ENCODE peak calls at places on chromosomes 16 and 17, in eight cellular contexts. One of them, this sample, is unnamed.

GRCh38 chr17:75500419-75501216 is 14.7 kb downstream of the CASKIN2 start:
- DNase-seq in mucosa of descending colon: no peak
- DNase-seq in GM23338: no peak
- DNase-seq in DND-41: no peak
- DNase-seq in esophagus squamous epithelium: no peak
- DNase-seq in LNCaP clone FGC: no peak
- DNase-seq in adrenal gland: no peak
- DNase-seq in IMR-90: no peak
- DNase-seq in this sample: no peak

GRCh38 chr16:23524001-23524400 is 13.7 kb upstream of the GGA2 start:
- DNase-seq in DND-41: no peak
- DNase-seq in LNCaP clone FGC: no peak
- DNase-seq in esophagus squamous epithelium: no peak
- DNase-seq in mucosa of descending colon: no peak
- DNase-seq in IMR-90: no peak
- DNase-seq in adrenal gland: no peak
- DNase-seq in GM23338: no peak
- DNase-seq in this sample: no peak

GRCh38 chr16:57577214-57577613 is 34.8 kb downstream of the ADGRG5 start:
- DNase-seq in GM23338: no peak
- DNase-seq in esophagus squamous epithelium: no peak
- DNase-seq in DND-41: no peak
- DNase-seq in mucosa of descending colon: no peak
- DNase-seq in LNCaP clone FGC: no peak
- DNase-seq in IMR-90: no peak
- DNase-seq in adrenal gland: no peak
- DNase-seq in this sample: no peak

GRCh38 chr16:8572063-8572918 is 18.0 kb downstream of the TMEM114 start:
- DNase-seq in LNCaP clone FGC: no peak
- DNase-seq in IMR-90: no peak
- DNase-seq in esophagus squamous epithelium: no peak
- DNase-seq in mucosa of descending colon: no peak
- DNase-seq in GM23338: no peak
- DNase-seq in DND-41: no peak
- DNase-seq in adrenal gland: no peak
- DNase-seq in this sample: no peak

GRCh38 chr17:15512310-15512709 is 44.9 kb upstream of the CDRT4 start:
- DNase-seq in esophagus squamous epithelium: no peak
- DNase-seq in LNCaP clone FGC: no peak
- DNase-seq in mucosa of descending colon: no peak
- DNase-seq in adrenal gland: no peak
- DNase-seq in DND-41: no peak
- DNase-seq in GM23338: no peak
- DNase-seq in IMR-90: no peak
- DNase-seq in this sample: no peak

GRCh38 chr17:39754958-39755549 is 17.3 kb downstream of the GRB7 start:
- DNase-seq in esophagus squamous epithelium: no peak
- DNase-seq in DND-41: peak
- DNase-seq in mucosa of descending colon: no peak
- DNase-seq in adrenal gland: no peak
- DNase-seq in GM23338: peak
- DNase-seq in IMR-90: no peak
- DNase-seq in LNCaP clone FGC: no peak
- DNase-seq in this sample: no peak

GRCh38 chr17:18859256-18859655 is 1.3 kb downstream of the PRPSAP2 start:
- DNase-seq in DND-41: no peak
- DNase-seq in IMR-90: peak
- DNase-seq in mucosa of descending colon: no peak
- DNase-seq in LNCaP clone FGC: no peak
- DNase-seq in adrenal gland: no peak
- DNase-seq in esophagus squamous epithelium: no peak
- DNase-seq in GM23338: no peak
- DNase-seq in this sample: peak

GRCh38 chr16:8391219-8391757 is 199.0 kb downstream of the TMEM114 start:
- DNase-seq in LNCaP clone FGC: no peak
- DNase-seq in GM23338: no peak
- DNase-seq in esophagus squamous epithelium: no peak
- DNase-seq in adrenal gland: no peak
- DNase-seq in DND-41: no peak
- DNase-seq in mucosa of descending colon: no peak
- DNase-seq in IMR-90: no peak
- DNase-seq in this sample: no peak

GRCh38 chr17:7261377-7262191 is 694 bp downstream of the CLDN7 start:
- DNase-seq in adrenal gland: no peak
- DNase-seq in IMR-90: no peak
- DNase-seq in esophagus squamous epithelium: no peak
- DNase-seq in DND-41: no peak
- DNase-seq in mucosa of descending colon: peak
- DNase-seq in LNCaP clone FGC: no peak
- DNase-seq in GM23338: peak
- DNase-seq in this sample: no peak

GRCh38 chr17:82020874-82021727 is 1.6 kb downstream of the CENPX start:
- DNase-seq in IMR-90: peak
- DNase-seq in DND-41: peak
- DNase-seq in esophagus squamous epithelium: no peak
- DNase-seq in GM23338: peak
- DNase-seq in adrenal gland: peak
- DNase-seq in mucosa of descending colon: peak
- DNase-seq in LNCaP clone FGC: peak
- DNase-seq in this sample: peak

GRCh38 chr17:10118788-10119130 is 79.6 kb downstream of the GAS7 start:
- DNase-seq in DND-41: peak
- DNase-seq in GM23338: no peak
- DNase-seq in adrenal gland: no peak
- DNase-seq in IMR-90: no peak
- DNase-seq in LNCaP clone FGC: no peak
- DNase-seq in esophagus squamous epithelium: no peak
- DNase-seq in mucosa of descending colon: no peak
- DNase-seq in this sample: no peak

GRCh38 chr17:37672545-37673078 is 29.4 kb upstream of the DDX52 start:
- DNase-seq in GM23338: no peak
- DNase-seq in IMR-90: peak
- DNase-seq in esophagus squamous epithelium: no peak
- DNase-seq in adrenal gland: no peak
- DNase-seq in mucosa of descending colon: no peak
- DNase-seq in LNCaP clone FGC: no peak
- DNase-seq in DND-41: no peak
- DNase-seq in this sample: peak

DNA sequence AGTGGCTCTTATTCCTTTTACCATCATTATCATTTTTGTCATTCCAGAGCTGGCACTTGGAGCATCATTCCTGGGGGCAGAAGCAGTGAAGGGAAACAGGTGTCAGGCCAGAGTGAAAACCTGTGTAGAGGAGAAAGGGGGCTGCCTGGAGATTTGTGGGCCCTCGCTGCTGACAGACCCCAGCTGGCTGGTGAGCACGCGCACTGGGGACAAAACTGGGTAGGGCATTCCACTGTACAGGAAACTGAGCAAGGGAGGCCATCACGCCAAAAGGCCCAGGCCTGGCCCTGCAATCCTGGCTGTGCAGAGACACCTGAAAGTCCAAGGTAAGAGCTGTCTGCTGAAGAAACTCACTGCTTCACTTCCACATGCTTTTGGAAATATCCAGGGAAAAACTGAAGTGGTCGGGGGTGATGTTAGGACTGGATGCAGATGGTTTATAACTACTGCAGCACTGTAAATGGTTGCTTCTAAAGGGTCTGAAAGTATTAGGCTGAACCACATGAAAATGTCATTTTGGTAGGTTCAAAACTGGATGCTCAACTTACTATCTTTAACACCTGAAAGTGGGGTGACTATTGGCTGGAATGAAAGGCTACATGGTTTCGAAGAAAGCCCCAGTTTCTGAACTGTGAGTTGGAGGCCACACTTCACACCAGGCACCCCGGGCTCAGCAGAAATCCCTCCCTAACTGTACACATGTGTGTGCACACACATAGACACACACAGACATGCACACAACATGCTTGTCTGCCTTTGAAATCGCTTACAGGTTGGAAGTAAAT is 225.0 kb downstream of the C16orf78 start:
- DNase-seq in adrenal gland: peak
- DNase-seq in GM23338: no peak
- DNase-seq in LNCaP clone FGC: no peak
- DNase-seq in IMR-90: no peak
- DNase-seq in esophagus squamous epithelium: no peak
- DNase-seq in mucosa of descending colon: no peak
- DNase-seq in DND-41: no peak
- DNase-seq in this sample: no peak
- H3K4me3 ChIP-seq in adrenal gland: no peak
- H3K4me3 ChIP-seq in GM23338: no peak
- H3K4me3 ChIP-seq in LNCaP clone FGC: no peak
- H3K4me3 ChIP-seq in IMR-90: no peak
- H3K4me3 ChIP-seq in esophagus squamous epithelium: no peak
- H3K4me3 ChIP-seq in mucosa of descending colon: no peak
- H3K4me3 ChIP-seq in DND-41: no peak
- H3K4me3 ChIP-seq in this sample: no peak

GRCh38 chr17:33944412-33944811 is 310.7 kb upstream of the CCL2 start:
- DNase-seq in mucosa of descending colon: no peak
- DNase-seq in LNCaP clone FGC: no peak
- DNase-seq in IMR-90: no peak
- DNase-seq in adrenal gland: no peak
- DNase-seq in esophagus squamous epithelium: no peak
- DNase-seq in DND-41: no peak
- DNase-seq in GM23338: no peak
- DNase-seq in this sample: no peak

GRCh38 chr17:33945641-33946546 is 309.2 kb upstream of the CCL2 start:
- DNase-seq in esophagus squamous epithelium: no peak
- DNase-seq in DND-41: no peak
- DNase-seq in adrenal gland: no peak
- DNase-seq in LNCaP clone FGC: no peak
- DNase-seq in GM23338: peak
- DNase-seq in IMR-90: no peak
- DNase-seq in mucosa of descending colon: no peak
- DNase-seq in this sample: no peak

GRCh38 chr17:33947762-33948161 is 307.3 kb upstream of the CCL2 start:
- DNase-seq in esophagus squamous epithelium: no peak
- DNase-seq in adrenal gland: no peak
- DNase-seq in IMR-90: no peak
- DNase-seq in DND-41: no peak
- DNase-seq in mucosa of descending colon: no peak
- DNase-seq in GM23338: no peak
- DNase-seq in LNCaP clone FGC: no peak
- DNase-seq in this sample: no peak

GRCh38 chr17:33942414-33942813 is 312.7 kb upstream of the CCL2 start:
- DNase-seq in IMR-90: no peak
- DNase-seq in adrenal gland: no peak
- DNase-seq in LNCaP clone FGC: no peak
- DNase-seq in DND-41: no peak
- DNase-seq in esophagus squamous epithelium: no peak
- DNase-seq in mucosa of descending colon: no peak
- DNase-seq in GM23338: no peak
- DNase-seq in this sample: no peak

DNA sequence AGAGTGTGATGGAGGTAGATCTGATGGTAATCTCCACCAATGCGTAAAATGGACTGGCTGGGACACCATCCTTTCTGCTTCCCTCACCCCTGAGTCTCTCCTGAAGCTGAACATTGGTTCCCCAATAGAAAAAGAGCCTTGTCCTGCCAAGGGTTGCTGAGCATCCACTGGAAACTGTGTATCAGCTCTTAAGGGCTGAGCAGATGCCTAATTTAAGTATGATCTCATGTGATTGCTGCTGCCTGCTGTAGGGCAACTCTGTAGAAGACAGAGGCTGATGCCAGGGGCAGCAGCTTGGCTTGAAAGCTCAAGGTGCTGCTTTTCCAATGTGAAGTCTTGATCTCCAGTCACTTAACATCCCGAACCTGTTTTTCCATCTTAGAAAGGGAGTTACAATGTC is 310.3 kb upstream of the CCL2 start:
- DNase-seq in GM23338: no peak
- DNase-seq in mucosa of descending colon: no peak
- DNase-seq in DND-41: no peak
- DNase-seq in IMR-90: no peak
- DNase-seq in adrenal gland: no peak
- DNase-seq in LNCaP clone FGC: no peak
- DNase-seq in esophagus squamous epithelium: no peak
- DNase-seq in this sample: no peak
- TF ChIP-seq CTCF in GM23338: no peak
- TF ChIP-seq CTCF in mucosa of descending colon: no peak
- TF ChIP-seq CTCF in DND-41: no peak
- TF ChIP-seq CTCF in IMR-90: no peak
- TF ChIP-seq CTCF in adrenal gland: no peak
- TF ChIP-seq CTCF in LNCaP clone FGC: no peak
- TF ChIP-seq CTCF in esophagus squamous epithelium: no peak
- TF ChIP-seq CTCF in this sample: no peak

DNA sequence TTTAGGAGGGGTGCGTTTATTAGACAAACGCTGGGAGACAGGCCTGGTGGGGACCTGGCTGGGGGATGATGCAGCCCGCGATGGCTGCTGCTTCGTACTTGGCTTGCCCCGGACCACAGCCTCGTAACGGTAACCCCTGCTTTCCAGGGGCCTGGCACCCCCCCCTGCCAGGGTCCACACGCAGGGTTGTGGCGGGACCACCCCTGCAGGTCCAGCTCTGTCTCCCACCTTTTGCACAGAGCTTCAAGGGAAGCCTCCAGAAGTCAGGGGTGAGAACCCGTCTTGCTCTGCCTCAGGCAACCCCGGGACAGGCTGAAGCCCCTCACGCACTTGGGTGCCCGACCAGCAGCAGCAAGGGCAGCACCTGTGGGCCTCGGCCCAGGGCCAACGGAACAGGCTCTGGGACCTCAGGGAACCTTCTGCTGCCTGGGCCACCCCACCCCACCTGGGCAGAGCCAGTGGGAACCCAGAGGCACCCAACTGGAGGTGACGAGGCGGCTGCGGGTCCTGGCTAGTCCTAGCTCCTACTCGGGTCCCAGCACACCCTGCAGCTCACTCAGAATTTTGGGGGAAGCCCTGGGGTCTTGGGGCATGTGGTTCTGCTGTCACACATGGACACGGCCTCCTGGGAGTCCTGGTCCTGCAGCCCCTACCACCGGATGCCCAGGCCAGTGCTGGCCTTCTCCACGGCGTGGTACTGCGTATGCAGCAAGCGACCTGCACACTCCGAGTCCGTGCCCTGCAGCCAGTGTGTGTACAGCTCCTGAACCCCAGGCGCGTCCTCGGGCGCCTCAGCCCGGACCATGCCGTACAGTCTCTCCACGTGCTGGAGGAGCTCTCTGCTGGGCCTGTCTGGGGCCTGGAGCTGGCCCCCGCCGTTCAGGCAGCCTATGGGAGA is 3.1 kb downstream of the HAGHL start:
- DNase-seq in adrenal gland: peak
- DNase-seq in IMR-90: no peak
- DNase-seq in GM23338: no peak
- DNase-seq in DND-41: no peak
- DNase-seq in esophagus squamous epithelium: no peak
- DNase-seq in LNCaP clone FGC: no peak
- DNase-seq in mucosa of descending colon: no peak
- DNase-seq in this sample: no peak
- H3K4me3 ChIP-seq in adrenal gland: no peak
- H3K4me3 ChIP-seq in IMR-90: no peak
- H3K4me3 ChIP-seq in GM23338: no peak
- H3K4me3 ChIP-seq in DND-41: no peak
- H3K4me3 ChIP-seq in esophagus squamous epithelium: no peak
- H3K4me3 ChIP-seq in LNCaP clone FGC: no peak
- H3K4me3 ChIP-seq in mucosa of descending colon: no peak
- H3K4me3 ChIP-seq in this sample: no peak

DNA sequence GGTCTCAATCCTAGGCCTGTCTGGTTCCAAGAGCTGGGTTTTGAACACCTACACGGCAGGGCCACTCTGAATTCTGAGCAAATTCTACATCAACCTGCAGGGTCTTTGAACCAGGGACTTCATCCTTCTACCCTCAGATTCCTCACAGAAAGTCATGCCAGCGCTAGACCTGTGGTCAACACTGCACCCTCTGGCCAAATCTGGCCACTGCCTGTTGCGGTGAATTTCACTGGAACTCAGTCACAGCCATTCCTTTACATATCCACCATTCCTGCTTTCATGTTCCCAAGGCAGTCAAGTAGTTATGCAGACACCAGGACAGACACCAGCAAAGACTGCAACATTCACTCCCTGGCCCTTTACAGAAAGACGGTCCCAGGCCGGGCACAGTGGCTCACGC is 144.6 kb downstream of the C16orf95 start:
- DNase-seq in LNCaP clone FGC: no peak
- DNase-seq in adrenal gland: no peak
- DNase-seq in mucosa of descending colon: no peak
- DNase-seq in GM23338: peak
- DNase-seq in IMR-90: no peak
- DNase-seq in esophagus squamous epithelium: no peak
- DNase-seq in DND-41: no peak
- DNase-seq in this sample: no peak
- TF ChIP-seq CTCF in LNCaP clone FGC: no peak
- TF ChIP-seq CTCF in adrenal gland: no peak
- TF ChIP-seq CTCF in mucosa of descending colon: no peak
- TF ChIP-seq CTCF in GM23338: peak
- TF ChIP-seq CTCF in IMR-90: peak
- TF ChIP-seq CTCF in esophagus squamous epithelium: no peak
- TF ChIP-seq CTCF in DND-41: no peak
- TF ChIP-seq CTCF in this sample: peak

This sample was measured in fibroblast of mammary gland.